ENCODE peak calls at places on chromosomes 2 and 18, in five cellular contexts. K is neural crest cell, U is H9, J is AG10803, A is lower lobe of right lung. B is an unnamed sample.

GRCh38 chr2:224778474-224778877 is 62.3 kb upstream of the CCDC195 start:
- DNase-seq in K (peak), U (peak), J (peak), A (no peak), B (peak)

GRCh38 chr2:128217671-128218070 is 101.0 kb downstream of the HS6ST1 start:
- DNase-seq in K (no peak), U (no peak), J (no peak), A (no peak), B (no peak)

GRCh38 chr2:190961918-190962487 is 52.0 kb downstream of the STAT1 start:
- DNase-seq in K (no peak), U (no peak), J (peak), A (no peak), B (no peak)

GRCh38 chr2:72007402-72007801 is 140.3 kb downstream of the CYP26B1 start:
- DNase-seq in K (no peak), U (no peak), J (no peak), A (no peak), B (no peak)

GRCh38 chr2:237432484-237433092 is 18.6 kb upstream of the COL6A3 start:
- DNase-seq in K (no peak), U (peak), J (peak), A (peak), B (no peak)

GRCh38 chr2:202375006-202375610 is 1.0 kb upstream of the BMPR2 start:
- DNase-seq in K (peak), U (peak), J (peak), A (peak), B (peak)

GRCh38 chr2:162256621-162257020 is 13.4 kb upstream of the FAP start:
- DNase-seq in K (no peak), U (no peak), J (peak), A (no peak), B (no peak)

GRCh38 chr2:10834300-10834699 is 21.7 kb upstream of the PDIA6 start:
- DNase-seq in K (no peak), U (no peak), J (no peak), A (no peak), B (no peak)

GRCh38 chr18:62105373-62105772 is 81.5 kb downstream of the PIGN start:
- DNase-seq in K (no peak), U (no peak), J (no peak), A (no peak), B (no peak)

GRCh38 chr2:12051831-12052230 is 305.4 kb downstream of the LPIN1 start:
- DNase-seq in K (no peak), U (no peak), J (peak), A (no peak), B (no peak)

DNA sequence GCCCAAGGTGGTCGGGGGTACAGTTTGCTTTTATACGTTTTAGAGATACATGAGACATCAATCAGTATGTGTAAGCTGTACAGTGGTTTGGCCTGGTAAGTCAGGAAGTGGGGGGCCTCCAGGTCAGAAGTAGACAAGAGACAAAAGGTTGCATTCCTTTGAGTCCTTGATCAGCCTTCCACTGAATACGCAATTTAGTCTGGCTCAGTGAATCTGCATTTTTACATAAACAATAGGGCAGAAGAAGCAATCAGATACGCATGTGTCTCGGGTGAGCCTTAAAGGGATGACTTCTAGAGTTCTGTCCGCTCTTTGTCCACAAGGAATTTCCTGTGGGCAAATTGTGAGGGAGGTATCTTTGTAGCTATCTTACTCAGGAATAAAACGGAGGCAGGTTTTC is 87.2 kb downstream of the SOWAHC start:
- DNase-seq in K (no peak), U (no peak), J (no peak), A (no peak), B (no peak)
- TF ChIP-seq CTCF in K (no peak), U (no peak), J (no peak), A (no peak), B (no peak)

GRCh38 chr2:174145827-174146226 is 102.5 kb downstream of the OLA1 start:
- DNase-seq in K (no peak), U (peak), J (no peak), A (no peak), B (peak)
- TF ChIP-seq CTCF in K (peak), U (peak), J (no peak), A (no peak), B (peak)

GRCh38 chr2:31170071-31170698 is 31.9 kb upstream of the GALNT14 start:
- DNase-seq in K (peak), U (peak), J (peak), A (peak), B (peak)
- TF ChIP-seq CTCF in K (peak), U (peak), J (peak), A (peak), B (peak)

GRCh38 chr2:112725545-112726457 is 5.0 kb downstream of the NT5DC4 start:
- DNase-seq in K (no peak), U (peak), J (no peak), A (no peak), B (peak)
- TF ChIP-seq CTCF in K (no peak), U (no peak), J (no peak), A (no peak), B (no peak)